ENCODE peak calls at places on chromosomes 13 and 19, in ten cellular contexts. P is heart right ventricle, W is fibroblast of pulmonary artery, M is bronchial epithelial cell, O is neural progenitor cell, V is choroid plexus epithelial cell, J is epithelial cell of esophagus, F is WERI-Rb-1, Y is left lung, E is fibroblast of mammary gland. D is an unnamed sample.

GRCh38 chr19:57759096-57759495 is 10.4 kb upstream of the ZNF586 start:
- DNase-seq in P (no peak), W (no peak), M (no peak), O (no peak), V (peak), J (no peak), F (no peak), Y (no peak), E (no peak), D (no peak)

GRCh38 chr19:41308450-41309224 is 1.3 kb upstream of the CCDC97 start:
- DNase-seq in P (peak), W (peak), M (peak), O (peak), V (peak), J (peak), F (peak), Y (peak), E (peak), D (peak)

GRCh38 chr13:87376081-87376480 is 295.1 kb upstream of the SLITRK5 start:
- DNase-seq in P (no peak), W (no peak), M (peak), O (no peak), V (no peak), J (peak), F (no peak), Y (no peak), E (no peak), D (no peak)

GRCh38 chr19:40948580-40949299 is 42.3 kb upstream of the CYP2B6 start:
- DNase-seq in P (no peak), W (no peak), M (no peak), O (no peak), V (no peak), J (no peak), F (no peak), Y (no peak), E (no peak), D (no peak)

GRCh38 chr13:33722216-33722900 is 95.6 kb upstream of the RFC3 start:
- DNase-seq in P (no peak), W (peak), M (no peak), O (no peak), V (peak), J (no peak), F (no peak), Y (no peak), E (peak), D (peak)

GRCh38 chr13:23790591-23791170 is 98.5 kb downstream of the MIPEP start:
- DNase-seq in P (no peak), W (peak), M (no peak), O (no peak), V (peak), J (no peak), F (no peak), Y (no peak), E (peak), D (peak)

GRCh38 chr19:18832331-18833140 is 777 bp downstream of the UPF1 start:
- DNase-seq in P (no peak), W (no peak), M (no peak), O (peak), V (no peak), J (peak), F (peak), Y (no peak), E (peak), D (peak)

GRCh38 chr13:104571161-104571889 is 1505.1 kb upstream of the SLC10A2 start:
- DNase-seq in P (peak), W (peak), M (peak), O (peak), V (peak), J (peak), F (peak), Y (no peak), E (peak), D (peak)

GRCh38 chr19:34319785-34320184 is 45.2 kb upstream of the GPI start:
- DNase-seq in P (peak), W (no peak), M (peak), O (no peak), V (peak), J (peak), F (no peak), Y (no peak), E (peak), D (peak)

GRCh38 chr19:19300613-19301012 is 19.7 kb downstream of the SUGP1 start:
- DNase-seq in P (no peak), W (no peak), M (no peak), O (no peak), V (no peak), J (no peak), F (no peak), Y (no peak), E (no peak), D (no peak)

GRCh38 chr19:17202249-17202648 is 12.9 kb upstream of the USE1 start:
- DNase-seq in P (no peak), W (no peak), M (peak), O (no peak), V (no peak), J (peak), F (no peak), Y (no peak), E (peak), D (no peak)

GRCh38 chr13:69857188-69857821 is 250.3 kb upstream of the ATXN8OS start:
- DNase-seq in P (no peak), W (peak), M (peak), O (peak), V (peak), J (peak), F (no peak), Y (no peak), E (peak), D (peak)

GRCh38 chr19:22610121-22610520 is 24.0 kb upstream of the ZNF492 start:
- DNase-seq in P (no peak), W (no peak), M (no peak), O (no peak), V (no peak), J (no peak), F (no peak), Y (no peak), E (no peak), D (no peak)

GRCh38 chr19:4352701-4353121 is 9.3 kb downstream of the MPND start:
- DNase-seq in P (no peak), W (peak), M (peak), O (peak), V (peak), J (peak), F (peak), Y (no peak), E (peak), D (peak)

GRCh38 chr19:53549354-53549753 is 11.4 kb downstream of the ZNF331 start:
- DNase-seq in P (no peak), W (peak), M (peak), O (no peak), V (peak), J (peak), F (no peak), Y (no peak), E (peak), D (peak)

GRCh38 chr19:28541602-28542393 is 671.2 kb downstream of the UQCRFS1 start:
- DNase-seq in P (no peak), W (no peak), M (no peak), O (no peak), V (no peak), J (no peak), F (no peak), Y (no peak), E (no peak), D (no peak)

GRCh38 chr13:80363890-80364503 is 23.1 kb upstream of the SPRY2 start:
- DNase-seq in P (no peak), W (peak), M (peak), O (peak), V (peak), J (peak), F (no peak), Y (no peak), E (peak), D (peak)

GRCh38 chr13:41533676-41534075 is 76.3 kb downstream of the RGCC start:
- DNase-seq in P (no peak), W (peak), M (no peak), O (no peak), V (no peak), J (no peak), F (no peak), Y (no peak), E (no peak), D (peak)

GRCh38 chr19:30312582-30313352 is 59.4 kb upstream of the ZNF536 start:
- DNase-seq in P (no peak), W (no peak), M (no peak), O (no peak), V (no peak), J (no peak), F (peak), Y (no peak), E (no peak), D (no peak)

GRCh38 chr13:24625324-24625723 is 54.9 kb upstream of the ATP12A start:
- DNase-seq in P (no peak), W (no peak), M (no peak), O (no peak), V (peak), J (no peak), F (no peak), Y (no peak), E (no peak), D (no peak)

GRCh38 chr13:33472446-33472845 is 186.9 kb upstream of the STARD13 start:
- DNase-seq in P (no peak), W (no peak), M (peak), O (no peak), V (no peak), J (peak), F (no peak), Y (no peak), E (no peak), D (no peak)

GRCh38 chr13:23440821-23441608 is 7.5 kb upstream of the SACS start:
- DNase-seq in P (peak), W (no peak), M (peak), O (no peak), V (no peak), J (peak), F (no peak), Y (no peak), E (no peak), D (no peak)

GRCh38 chr13:57408312-57408711 is 223.2 kb upstream of the PCDH17 start:
- DNase-seq in P (no peak), W (no peak), M (no peak), O (no peak), V (no peak), J (no peak), F (peak), Y (no peak), E (no peak), D (no peak)

GRCh38 chr13:63901630-63902029 is 2486.0 kb upstream of the PCDH20 start:
- DNase-seq in P (no peak), W (no peak), M (no peak), O (peak), V (no peak), J (no peak), F (no peak), Y (no peak), E (no peak), D (no peak)

GRCh38 chr19:10752913-10753285 is 35.0 kb downstream of the DNM2 start:
- DNase-seq in P (no peak), W (no peak), M (no peak), O (no peak), V (no peak), J (no peak), F (no peak), Y (no peak), E (no peak), D (no peak)

GRCh38 chr19:51927859-51928258 is 587 bp downstream of the ZNF613 start:
- DNase-seq in P (no peak), W (no peak), M (no peak), O (no peak), V (no peak), J (no peak), F (no peak), Y (no peak), E (no peak), D (no peak)

GRCh38 chr19:46132508-46133100 is 8.1 kb upstream of the IGFL3 start:
- DNase-seq in P (no peak), W (no peak), M (no peak), O (no peak), V (no peak), J (no peak), F (no peak), Y (no peak), E (no peak), D (no peak)
- H3K4me3 ChIP-seq in P (no peak), W (peak), M (no peak), O (peak), V (no peak), J (peak), F (no peak), Y (no peak), E (no peak), D (no peak)

GRCh38 chr19:50838239-50838638 is 4.9 kb upstream of the KLK15 start:
- DNase-seq in P (no peak), W (peak), M (no peak), O (peak), V (peak), J (no peak), F (no peak), Y (no peak), E (no peak), D (no peak)
- TF ChIP-seq CTCF in P (no peak), W (peak), M (peak), O (peak), V (peak), J (peak), F (peak), Y (no peak), E (peak), D (no peak)

GRCh38 chr13:20960663-20961309 is 58.2 kb upstream of the XPO4 start:
- DNase-seq in P (no peak), W (no peak), M (no peak), O (no peak), V (no peak), J (no peak), F (no peak), Y (no peak), E (no peak), D (no peak)
- H3K4me3 ChIP-seq in P (peak), W (peak), M (no peak), O (no peak), V (no peak), J (no peak), F (no peak), Y (no peak), E (peak), D (peak)

GRCh38 chr13:38641164-38641948 is 45.5 kb upstream of the FREM2 start:
- DNase-seq in P (no peak), W (peak), M (peak), O (no peak), V (peak), J (no peak), F (no peak), Y (no peak), E (peak), D (peak)
- TF ChIP-seq CTCF in P (no peak), W (peak), M (peak), O (peak), V (peak), J (peak), F (no peak), Y (peak), E (peak), D (peak)